ENCODE peak calls at places on chromosomes 5 and 9, in eight cellular contexts. T is thyroid gland; Q is cardiac muscle cell; U is CD4-positive, alpha-beta memory T cell; S is CD4-positive, CD25-positive, alpha-beta regulatory T cell; D is CD8-positive, alpha-beta T cell; K is heart right ventricle; V is K562. L is an unnamed sample.

GRCh38 chr5:108521841-108522506 is 140.1 kb upstream of the FBXL17 start:
- DNase-seq in T (no peak), Q (peak; percentile 82), U (no peak), S (no peak), D (no peak), K (peak; percentile 30), V (peak; percentile 51), L (no peak)

GRCh38 chr9:131478421-131478868 is 24.3 kb upstream of the POMT1 start:
- DNase-seq in T (peak; percentile 51), Q (peak; percentile 40), U (no peak), S (peak; percentile 42), D (peak; percentile 39), K (peak; percentile 38), V (peak; percentile 67), L (peak; percentile 13)

GRCh38 chr9:127574089-127574921 is 37.8 kb upstream of the STXBP1 start:
- DNase-seq in T (peak; percentile 90), Q (peak; percentile 38), U (no peak), S (no peak), D (no peak), K (no peak), V (no peak), L (peak; percentile 95)

GRCh38 chr5:40578501-40579451 is 100.9 kb upstream of the PTGER4 start:
- DNase-seq in T (no peak), Q (peak; percentile 35), U (no peak), S (no peak), D (no peak), K (no peak), V (no peak), L (no peak)

GRCh38 chr5:169652057-169652456 is 15.0 kb downstream of the DOCK2 start:
- DNase-seq in T (peak; percentile 34), Q (no peak), U (no peak), S (no peak), D (no peak), K (peak; percentile 59), V (no peak), L (peak; percentile 82)

GRCh38 chr9:134884492-134884891 is 3.9 kb downstream of the FCN2 start:
- DNase-seq in T (no peak), Q (no peak), U (no peak), S (no peak), D (no peak), K (no peak), V (no peak), L (no peak)

GRCh38 chr5:12936184-12936583 is 1008.3 kb downstream of the DNAH5 start:
- DNase-seq in T (no peak), Q (no peak), U (no peak), S (no peak), D (no peak), K (no peak), V (no peak), L (no peak)

GRCh38 chr5:151570058-151570457 is 21.1 kb downstream of the FAT2 start:
- DNase-seq in T (no peak), Q (no peak), U (no peak), S (no peak), D (no peak), K (no peak), V (no peak), L (no peak)

GRCh38 chr5:161530700-161531099 is 15.8 kb downstream of the GABRB2 start:
- DNase-seq in T (no peak), Q (no peak), U (no peak), S (no peak), D (no peak), K (no peak), V (no peak), L (no peak)

GRCh38 chr5:143499480-143500114 is 96.1 kb upstream of the NR3C1 start:
- DNase-seq in T (no peak), Q (no peak), U (no peak), S (no peak), D (no peak), K (no peak), V (no peak), L (no peak)

GRCh38 chr9:34591091-34591910 is 1.8 kb upstream of the CNTFR start:
- DNase-seq in T (peak; percentile 82), Q (peak; percentile 85), U (peak; percentile 61), S (peak; percentile 63), D (peak; percentile 59), K (peak; percentile 85), V (peak; percentile 79), L (peak; percentile 63)

GRCh38 chr5:133251296-133252132 is 199.7 kb downstream of the HSPA4 start:
- DNase-seq in T (peak; percentile 37), Q (no peak), U (no peak), S (no peak), D (no peak), K (no peak), V (no peak), L (no peak)

GRCh38 chr9:130555968-130556367 is 23.4 kb upstream of the FUBP3 start:
- DNase-seq in T (no peak), Q (peak; percentile 21), U (no peak), S (no peak), D (no peak), K (no peak), V (no peak), L (peak; percentile 45)

GRCh38 chr9:74444389-74444788 is 52.7 kb upstream of the RORB start:
- DNase-seq in T (no peak), Q (no peak), U (no peak), S (no peak), D (no peak), K (no peak), V (no peak), L (peak; percentile 79)

GRCh38 chr9:112360047-112360804 is 19.7 kb upstream of the HSDL2 start:
- DNase-seq in T (peak; percentile 56), Q (no peak), U (no peak), S (no peak), D (no peak), K (no peak), V (no peak), L (no peak)

GRCh38 chr5:88656196-88656935 is 226.6 kb downstream of the MEF2C start:
- DNase-seq in T (no peak), Q (no peak), U (no peak), S (no peak), D (no peak), K (no peak), V (no peak), L (no peak)

GRCh38 chr5:88660326-88660946 is 222.5 kb downstream of the MEF2C start:
- DNase-seq in T (no peak), Q (peak; percentile 29), U (no peak), S (no peak), D (no peak), K (no peak), V (no peak), L (peak; percentile 92)

GRCh38 chr5:88657166-88657565 is 225.8 kb downstream of the MEF2C start:
- DNase-seq in T (no peak), Q (no peak), U (no peak), S (no peak), D (no peak), K (no peak), V (no peak), L (no peak)

GRCh38 chr5:88659529-88660325 is 223.3 kb downstream of the MEF2C start:
- DNase-seq in T (no peak), Q (no peak), U (no peak), S (no peak), D (no peak), K (no peak), V (no peak), L (no peak)

GRCh38 chr5:88658005-88658404 is 225.0 kb downstream of the MEF2C start:
- DNase-seq in T (no peak), Q (no peak), U (no peak), S (no peak), D (no peak), K (no peak), V (no peak), L (no peak)
- H3K27me3 ChIP-seq in T (peaks cover 41% of the 10 kb centered on the region), Q (peaks cover 87% of the 10 kb centered on the region), U (peaks cover 35% of the 10 kb centered on the region), S (peaks cover 40% of the 10 kb centered on the region), D (peaks cover 40% of the 10 kb centered on the region), K (no peaks in the 10 kb centered on the region), V (peaks cover 10% of the 10 kb centered on the region), L (no peaks in the 10 kb centered on the region)

DNA sequence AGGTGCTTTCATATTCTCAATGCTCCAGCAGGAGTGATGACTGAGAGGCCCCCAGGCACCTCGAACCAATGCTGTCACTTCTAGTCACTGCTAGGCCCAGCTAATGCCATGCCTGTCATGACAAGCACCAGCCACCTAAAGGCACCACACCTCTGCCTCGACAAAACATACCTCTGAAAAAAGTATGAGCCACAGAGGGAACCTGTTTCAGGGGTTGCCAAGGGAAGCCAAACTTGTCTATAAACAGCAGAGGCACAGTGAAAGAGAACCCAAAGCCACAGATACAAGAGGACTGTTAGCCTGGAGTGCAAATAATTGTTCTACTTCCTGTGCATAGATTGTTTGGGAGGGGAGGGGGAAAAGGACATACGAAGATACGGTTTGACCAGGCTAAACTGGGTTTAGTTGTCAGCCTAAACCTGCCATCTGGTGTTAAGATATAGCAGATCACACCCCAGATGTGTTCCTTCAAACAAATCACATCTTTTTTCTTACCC is 45.9 kb downstream of the BNC2 start:
- DNase-seq in T (no peak), Q (peak; percentile 54), U (no peak), S (no peak), D (no peak), K (no peak), V (no peak), L (peak; percentile 27)
- H3K4me3 ChIP-seq in T (no peak overlapping the region), Q (no peak overlapping the region), U (no peak overlapping the region), S (no peak overlapping the region), D (no peak overlapping the region), K (no peak overlapping the region), V (no peak overlapping the region), L (no peak overlapping the region)

DNA sequence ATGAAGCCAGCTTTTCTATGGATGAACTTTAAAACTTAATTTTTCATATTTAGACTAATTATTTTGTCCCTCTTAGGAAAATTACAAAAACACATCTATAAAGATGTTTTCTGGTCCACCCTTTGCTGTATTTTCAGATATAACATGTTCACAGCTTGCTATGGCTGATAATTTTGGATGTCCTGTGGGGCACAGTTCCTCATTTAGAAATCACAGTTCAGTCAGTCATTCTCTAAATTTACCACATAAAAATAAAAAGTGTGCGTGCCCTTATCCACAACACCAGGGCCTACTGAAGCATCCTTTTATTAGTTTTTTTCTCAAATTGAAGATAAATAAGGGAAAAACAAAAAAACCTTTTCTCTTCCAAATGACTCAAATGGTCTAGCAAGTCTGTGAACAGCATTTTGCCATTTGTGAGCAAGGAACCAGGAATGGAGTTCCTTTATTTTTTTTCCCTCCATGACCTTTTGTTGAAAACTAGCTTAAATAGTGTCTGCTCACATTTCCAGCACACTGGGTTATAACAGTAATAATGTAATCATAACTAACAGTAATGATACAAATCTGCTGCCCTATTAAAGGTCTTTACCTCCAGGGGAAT is 87.1 kb downstream of the CEMIP2 start:
- DNase-seq in T (no peak), Q (no peak), U (no peak), S (no peak), D (no peak), K (no peak), V (no peak), L (no peak)
- H3K9me3 ChIP-seq in T (no peaks in the 10 kb centered on the region), Q (no peaks in the 10 kb centered on the region), U (no peaks in the 10 kb centered on the region), S (no peaks in the 10 kb centered on the region), D (no peaks in the 10 kb centered on the region), K (no peaks in the 10 kb centered on the region), V (no peaks in the 10 kb centered on the region), L (no peaks in the 10 kb centered on the region)

DNA sequence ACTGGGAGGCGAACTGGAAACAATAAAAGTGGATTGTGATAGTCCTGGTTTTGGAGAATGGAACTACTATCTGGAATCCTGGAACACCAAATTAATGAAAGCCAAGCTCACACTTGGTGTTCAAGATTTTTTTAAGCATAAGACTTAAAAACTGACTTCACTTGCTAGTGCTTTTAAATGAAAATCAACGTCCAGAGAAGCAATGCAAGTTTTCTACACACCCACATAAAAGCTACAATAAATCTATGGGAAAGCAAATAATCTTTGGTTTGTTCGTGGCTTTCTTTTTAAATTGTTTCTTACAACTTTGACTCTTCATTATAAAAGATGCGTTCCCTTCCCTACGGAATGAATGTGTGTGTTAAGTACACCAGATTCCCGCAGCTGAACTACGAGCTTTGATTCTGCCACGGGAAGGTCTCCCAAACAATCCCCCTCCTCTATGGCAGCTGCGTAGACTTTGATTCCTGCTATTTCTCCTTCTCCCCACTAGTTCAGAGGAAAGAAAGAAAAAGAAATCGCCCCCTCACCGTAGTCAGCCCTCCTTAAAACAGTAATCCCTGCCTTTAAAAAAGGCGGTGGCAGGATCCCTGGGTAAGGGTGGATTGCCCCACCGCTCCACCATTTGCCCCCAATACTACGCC is 1057.2 kb upstream of the DMAC1 start:
- DNase-seq in T (no peak), Q (no peak), U (no peak), S (no peak), D (no peak), K (no peak), V (no peak), L (no peak)
- H3K27me3 ChIP-seq in T (peaks cover 15% of the 10 kb centered on the region), Q (no peaks in the 10 kb centered on the region), U (peaks cover 16% of the 10 kb centered on the region), S (peaks cover 14% of the 10 kb centered on the region), D (peaks cover 10% of the 10 kb centered on the region), K (no peaks in the 10 kb centered on the region), V (no peaks in the 10 kb centered on the region), L (no peaks in the 10 kb centered on the region)